ENCODE peak calls at places on chromosomes 7 and 10, in seven cellular contexts. K is H7, C is choroid plexus epithelial cell, X is AG04449, L is right cardiac atrium, Y is tibial nerve, P is uterus. E is an unnamed sample.

GRCh38 chr7:36871863-36872262 is 147.6 kb upstream of the AOAH start:
- DNase-seq in P (no peak), C (no peak), L (no peak), K (no peak), X (no peak), Y (no peak), E (no peak)

GRCh38 chr7:77453531-77453930 is 37.4 kb upstream of the GSAP start:
- DNase-seq in P (no peak), L (no peak), K (no peak), X (no peak), Y (no peak), C (peak; percentile 85), E (peak; percentile 67)

GRCh38 chr7:132141109-132141508 is 435.2 kb downstream of the PLXNA4 start:
- DNase-seq in C (no peak), X (no peak), Y (no peak), L (no peak), P (no peak), K (no peak), E (peak; percentile 23)

GRCh38 chr10:130686680-130687300 is 550.6 kb downstream of the GLRX3 start:
- DNase-seq in Y (no peak), C (peak; percentile 31), L (no peak), K (peak; percentile 77), P (no peak), X (no peak), E (no peak)

GRCh38 chr10:124087672-124088634 is 5.4 kb downstream of the CHST15 start:
- DNase-seq in X (no peak), L (peak; percentile 57), Y (no peak), K (peak; percentile 54), C (no peak), P (no peak), E (no peak)

GRCh38 chr7:131945313-131945831 is 388.9 kb upstream of the PODXL start:
- DNase-seq in C (peak; percentile 44), K (peak; percentile 93), Y (no peak), L (peak; percentile 79), P (no peak), X (no peak), E (peak; percentile 47)

GRCh38 chr10:94138391-94138790 is 144.7 kb downstream of the PLCE1 start:
- DNase-seq in L (no peak), K (no peak), P (no peak), Y (no peak), X (no peak), C (peak; percentile 47), E (peak; percentile 48)

GRCh38 chr7:121123028-121123427 is 134.5 kb downstream of the CPED1 start:
- DNase-seq in X (no peak), Y (no peak), L (no peak), K (no peak), C (peak; percentile 59), P (no peak), E (no peak)

GRCh38 chr7:131244259-131244852 is 83.3 kb upstream of the MKLN1 start:
- DNase-seq in X (peak; percentile 81), P (peak; percentile 90), L (no peak), Y (no peak), K (peak; percentile 44), C (peak; percentile 97), E (peak; percentile 97)

GRCh38 chr10:102334106-102334505 is 61.4 kb upstream of the NFKB2 start:
- DNase-seq in Y (no peak), C (peak; percentile 70), X (no peak), L (peak; percentile 76), K (no peak), P (no peak), E (peak; percentile 32)

GRCh38 chr7:22549051-22549450 is 49.1 kb upstream of the STEAP1B start:
- DNase-seq in Y (no peak), K (peak; percentile 43), P (no peak), C (no peak), X (no peak), L (no peak), E (no peak)

GRCh38 chr10:100802196-100802595 is 56.8 kb downstream of the PAX2 start:
- DNase-seq in P (no peak), K (no peak), Y (no peak), L (no peak), C (no peak), X (no peak), E (no peak)

GRCh38 chr7:107501593-107501992 is 31.7 kb downstream of the GPR22 start:
- DNase-seq in K (peak; percentile 16), Y (no peak), P (no peak), L (no peak), C (peak; percentile 78), X (no peak), E (peak; percentile 8)

GRCh38 chr7:87218941-87219544 is 489 bp downstream of the TMEM243 start:
- DNase-seq in Y (peak; percentile 32), K (peak; percentile 78), P (peak; percentile 55), X (no peak), C (peak; percentile 46), L (peak; percentile 86), E (peak; percentile 32)

GRCh38 chr7:151550601-151551286 is 31.0 kb upstream of the RHEB start:
- DNase-seq in L (no peak), X (peak; percentile 67), P (peak; percentile 30), K (no peak), C (peak; percentile 94), Y (no peak), E (peak; percentile 81)

GRCh38 chr10:7345717-7346116 is 65.1 kb downstream of the SFMBT2 start:
- DNase-seq in P (no peak), K (no peak), Y (no peak), C (no peak), L (no peak), X (no peak), E (no peak)

GRCh38 chr7:114007391-114007790 is 88.6 kb upstream of the PPP1R3A start:
- DNase-seq in X (no peak), P (no peak), Y (no peak), L (no peak), C (no peak), K (no peak), E (no peak)

GRCh38 chr7:17601921-17602320 is 303.5 kb downstream of the AHR start:
- DNase-seq in P (no peak), Y (no peak), K (no peak), X (no peak), L (no peak), C (no peak), E (no peak)

GRCh38 chr7:17598846-17599245 is 300.4 kb downstream of the AHR start:
- DNase-seq in K (no peak), L (no peak), C (no peak), X (no peak), Y (no peak), P (no peak), E (no peak)

GRCh38 chr7:17598305-17598704 is 299.9 kb downstream of the AHR start:
- DNase-seq in P (no peak), Y (no peak), L (no peak), K (no peak), X (no peak), C (no peak), E (no peak)

DNA sequence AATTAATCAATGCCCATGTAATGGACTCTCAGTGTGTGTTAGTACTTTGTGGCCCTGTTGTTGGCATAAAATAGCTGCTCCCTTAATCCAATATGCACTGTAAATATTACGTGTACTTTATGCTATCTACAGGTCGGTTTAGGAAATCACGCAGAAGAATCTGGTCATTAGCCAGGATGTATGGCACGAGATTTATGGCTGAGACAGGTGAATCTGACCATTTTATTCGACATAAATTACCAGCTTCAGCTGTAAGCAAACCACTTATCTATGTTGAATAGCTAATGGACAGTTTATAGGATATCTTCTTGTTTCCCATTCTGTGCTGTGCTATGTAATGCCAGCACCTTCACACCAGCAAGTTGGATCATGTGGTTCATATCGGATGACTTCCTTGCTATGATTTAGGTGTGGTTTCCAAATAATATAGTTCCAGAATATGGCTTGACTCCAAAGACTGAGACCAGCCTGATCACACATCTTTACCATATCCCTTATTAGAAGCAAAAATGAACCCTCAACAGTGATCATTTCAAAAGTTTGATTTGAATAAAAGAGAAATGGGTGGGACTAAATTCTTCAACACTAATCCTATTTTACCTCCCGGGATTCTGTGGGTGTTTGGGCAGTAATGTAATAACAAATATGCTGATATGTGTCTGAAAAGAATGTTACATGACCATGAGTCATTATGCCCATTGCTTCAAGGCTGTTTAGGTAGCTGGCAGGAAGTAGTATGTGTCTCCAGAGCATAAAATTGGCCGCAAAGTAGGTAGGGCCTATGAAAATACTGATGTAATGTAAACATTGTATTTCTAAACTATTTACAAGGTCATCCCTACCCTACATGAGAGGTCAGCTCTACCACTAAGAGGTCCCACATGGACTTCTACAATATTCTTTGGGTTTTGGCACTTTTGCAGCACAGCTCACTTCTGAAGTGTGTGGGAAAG is 301.6 kb downstream of the AHR start:
- DNase-seq in P (no peak), C (peak; percentile 97), L (no peak), K (no peak), Y (no peak), X (peak; percentile 90), E (peak; percentile 95)
- H3K4me3 ChIP-seq in P (no peak overlapping the region), C (no peak overlapping the region), L (no peak overlapping the region), K (no peak overlapping the region), Y (no peak overlapping the region), X (no peak overlapping the region), E (no peak overlapping the region)

GRCh38 chr7:116216956-116217570 is 6.7 kb downstream of the TES start:
- DNase-seq in K (no peak), C (peak; percentile 70), Y (no peak), L (no peak), P (no peak), X (no peak), E (no peak)

GRCh38 chr7:116215550-116215949 is 5.2 kb downstream of the TES start:
- DNase-seq in L (no peak), K (no peak), X (no peak), P (no peak), Y (no peak), C (peak; percentile 60), E (no peak)

GRCh38 chr7:116212859-116213258 is 2.5 kb downstream of the TES start:
- DNase-seq in L (no peak), P (no peak), K (no peak), C (peak; percentile 67), Y (no peak), X (no peak), E (no peak)

GRCh38 chr7:116213361-116214155 is 3.2 kb downstream of the TES start:
- DNase-seq in X (no peak), L (no peak), P (no peak), Y (no peak), K (no peak), C (peak; percentile 87), E (no peak)

GRCh38 chr7:116214921-116215320 is 4.6 kb downstream of the TES start:
- DNase-seq in K (no peak), C (no peak), X (no peak), Y (no peak), P (no peak), L (no peak), E (no peak)
- H3K4me3 ChIP-seq in K (no peak overlapping the region), C (no peak overlapping the region), X (no peak overlapping the region), Y (no peak overlapping the region), P (no peak overlapping the region), L (no peak overlapping the region), E (no peak overlapping the region)

GRCh38 chr10:871951-872403 is 59.5 kb downstream of the LARP4B start:
- DNase-seq in P (no peak), Y (no peak), X (no peak), C (no peak), K (no peak), L (no peak), E (no peak)
- H3K4me3 ChIP-seq in P (no peak overlapping the region), Y (no peak overlapping the region), X (no peak overlapping the region), C (no peak overlapping the region), K (no peak overlapping the region), L (no peak overlapping the region), E (no peak overlapping the region)

DNA sequence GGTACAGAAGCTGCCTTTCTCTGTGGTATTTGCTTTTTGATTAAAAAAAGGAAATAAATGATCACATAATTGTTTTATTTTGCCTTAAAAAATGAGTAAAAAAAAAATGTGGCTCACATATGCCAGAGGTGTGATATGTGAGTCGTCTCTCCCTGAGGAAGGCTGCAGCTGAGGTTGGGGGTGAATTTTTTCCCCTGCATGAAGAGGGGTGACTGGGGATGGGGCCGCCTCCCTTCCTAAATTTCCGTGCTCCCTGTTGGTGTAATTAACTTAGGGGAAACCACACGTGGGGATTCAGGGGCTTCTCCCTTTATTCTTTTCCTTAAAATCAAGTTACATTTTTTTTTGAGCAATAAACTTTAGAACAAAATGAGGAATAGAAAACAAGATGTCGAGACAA is 35.4 kb downstream of the MGMT start:
- DNase-seq in P (no peak), X (no peak), Y (no peak), C (no peak), L (no peak), K (no peak), E (no peak)
- H3K4me3 ChIP-seq in P (no peak overlapping the region), X (no peak overlapping the region), Y (no peak overlapping the region), C (no peak overlapping the region), L (no peak overlapping the region), K (no peak overlapping the region), E (no peak overlapping the region)